ENCODE peak calls at places on chromosomes 11 and 22, in six cellular contexts. S is NCI-H1417; K is CD8-positive, alpha-beta T cell; J is adrenal gland; C is cardiac fibroblast; N is amniotic stem cell. Q is an unnamed sample.

GRCh38 chr22:32307055-32307454 is 50.6 kb upstream of the RFPL3 start:
- DNase-seq in N (no peak), J (no peak), C (no peak), S (no peak), K (no peak), Q (no peak)

GRCh38 chr22:36510384-36510783 is 3.5 kb upstream of the FOXRED2 start:
- DNase-seq in S (peak; percentile 79), N (no peak), J (peak; percentile 26), K (no peak), C (no peak), Q (no peak)

GRCh38 chr11:130827697-130828377 is 88.4 kb downstream of the SNX19 start:
- DNase-seq in N (peak; percentile 64), C (peak; percentile 88), J (peak; percentile 90), K (no peak), S (no peak), Q (peak; percentile 83)

GRCh38 chr22:31615481-31615840 is 46.6 kb downstream of the PISD start:
- DNase-seq in K (no peak), C (no peak), J (no peak), N (no peak), S (no peak), Q (no peak)

GRCh38 chr11:115129771-115130306 is 374.4 kb downstream of the CADM1 start:
- DNase-seq in C (no peak), N (no peak), J (no peak), S (no peak), K (no peak), Q (no peak)

GRCh38 chr11:82937554-82937953 is 36.0 kb downstream of the DDIAS start:
- DNase-seq in K (no peak), S (no peak), N (no peak), J (no peak), C (no peak), Q (no peak)

GRCh38 chr11:10669258-10670033 is 24.1 kb downstream of the IRAG1 start:
- DNase-seq in J (peak; percentile 71), N (no peak), K (no peak), C (peak; percentile 50), S (peak; percentile 87), Q (no peak)

GRCh38 chr22:27718186-27719032 is 83.1 kb downstream of the MN1 start:
- DNase-seq in C (peak; percentile 96), S (no peak), J (peak; percentile 87), K (no peak), N (peak; percentile 86), Q (peak; percentile 97)

GRCh38 chr22:44352378-44353062 is 39.8 kb upstream of the SHISAL1 start:
- DNase-seq in N (no peak), C (no peak), K (no peak), J (no peak), S (no peak), Q (no peak)